ENCODE peak calls at places on chromosomes 1 and 21, in nine cellular contexts. B is left colon; O is AG09309; T is psoas muscle; A is T-helper 1 cell; V is Calu3; G is CD8-positive, alpha-beta memory T cell; Y is non-pigmented ciliary epithelial cell; U is uterus. Z is an unnamed sample.

GRCh38 chr1:181104790-181105133 is 16.3 kb downstream of the IER5 start:
- DNase-seq in B (peak; percentile 71), O (no peak), T (peak; percentile 72), A (peak; percentile 34), V (peak; percentile 55), G (no peak), Y (no peak), U (peak; percentile 63), Z (no peak)

GRCh38 chr21:33023574-33024277 is 2.0 kb upstream of the OLIG2 start:
- DNase-seq in B (no peak), O (no peak), T (no peak), A (no peak), V (no peak), G (no peak), Y (no peak), U (no peak), Z (no peak)

GRCh38 chr1:182917386-182917785 is 35.6 kb downstream of the SHCBP1L start:
- DNase-seq in B (no peak), O (no peak), T (no peak), A (no peak), V (no peak), G (no peak), Y (no peak), U (no peak), Z (no peak)

GRCh38 chr1:15028117-15028516 is 125.4 kb upstream of the TMEM51 start:
- DNase-seq in B (no peak), O (peak; percentile 75), T (peak; percentile 66), A (no peak), V (no peak), G (no peak), Y (peak; percentile 82), U (peak; percentile 29), Z (peak; percentile 94)

GRCh38 chr1:15244813-15245212 is 2.2 kb upstream of the FHAD1 start:
- DNase-seq in B (no peak), O (no peak), T (no peak), A (no peak), V (no peak), G (no peak), Y (no peak), U (no peak), Z (no peak)

GRCh38 chr1:47432071-47433036 is 5.5 kb upstream of the FOXD2 start:
- DNase-seq in B (peak; percentile 92), O (no peak), T (peak; percentile 81), A (no peak), V (no peak), G (peak; percentile 41), Y (no peak), U (peak; percentile 62), Z (peak; percentile 86)

GRCh38 chr1:114671011-114671938 is 1.4 kb upstream of the DENND2C start:
- DNase-seq in B (peak; percentile 6), O (no peak), T (no peak), A (no peak), V (no peak), G (no peak), Y (no peak), U (no peak), Z (peak; percentile 18)

GRCh38 chr21:26761174-26761915 is 83.9 kb downstream of the ADAMTS1 start:
- DNase-seq in B (no peak), O (no peak), T (no peak), A (no peak), V (no peak), G (no peak), Y (no peak), U (no peak), Z (no peak)

GRCh38 chr1:16122361-16122881 is 33.4 kb downstream of the EPHA2 start:
- DNase-seq in B (no peak), O (no peak), T (peak; percentile 48), A (no peak), V (no peak), G (no peak), Y (no peak), U (no peak), Z (peak; percentile 72)

GRCh38 chr1:202968895-202969295 is 1.8 kb upstream of the CYB5R1 start:
- DNase-seq in B (peak; percentile 29), O (peak; percentile 29), T (no peak), A (no peak), V (peak; percentile 68), G (no peak), Y (no peak), U (no peak), Z (peak; percentile 78)

GRCh38 chr1:23927097-23927496 is 13.9 kb upstream of the CNR2 start:
- DNase-seq in B (no peak), O (no peak), T (no peak), A (no peak), V (no peak), G (no peak), Y (no peak), U (no peak), Z (no peak)

GRCh38 chr1:202038688-202039346 is 28.4 kb downstream of the ELF3 start:
- DNase-seq in B (no peak), O (no peak), T (no peak), A (no peak), V (no peak), G (no peak), Y (no peak), U (no peak), Z (no peak)